ENCODE peak calls at places on chromosomes 3 and 15, in six cellular contexts. X, S, M, P, Q and T are unnamed samples. For H3K4me1, the result is how much of the 10 kb centered on the place peaks cover.

GRCh38 chr15:29121907-29122306 is 147.7 kb downstream of the NSMCE3 start:
- DNase-seq in Q (no peak), X (no peak), S (no peak), P (no peak), M (no peak), T (no peak)

GRCh38 chr3:44886561-44886960 is 12.2 kb downstream of the TGM4 start:
- DNase-seq in S (no peak), X (no peak), M (no peak), Q (no peak), P (no peak), T (no peak)

GRCh38 chr3:13671536-13672233 is 122.8 kb downstream of the FBLN2 start:
- DNase-seq in M (no peak), X (no peak), P (no peak), Q (no peak), S (no peak), T (no peak)

GRCh38 chr15:57017024-57017423 is 98.6 kb downstream of the TCF12 start:
- DNase-seq in Q (no peak), M (peak), X (no peak), S (peak), P (peak), T (no peak)

GRCh38 chr15:95799286-95800187 is 531.0 kb upstream of the NR2F2 start:
- DNase-seq in X (no peak), P (peak), S (peak), Q (no peak), M (no peak), T (no peak)

GRCh38 chr3:187025254-187025655 is 94.9 kb downstream of the ST6GAL1 start:
- DNase-seq in P (no peak), M (no peak), Q (no peak), X (no peak), S (no peak), T (no peak)

GRCh38 chr3:32977842-32978241 is 26.4 kb downstream of the CCR4 start:
- DNase-seq in S (no peak), X (no peak), Q (no peak), M (no peak), P (no peak), T (no peak)

GRCh38 chr3:169863458-169863899 is 6.3 kb downstream of the LRRC31 start:
- DNase-seq in S (peak), P (peak), X (peak), Q (peak), M (peak), T (peak)

GRCh38 chr3:122671543-122671942 is 9.1 kb upstream of the PARP14 start:
- DNase-seq in M (no peak), S (no peak), X (no peak), P (no peak), Q (no peak), T (no peak)

GRCh38 chr3:70615286-70615685 is 302.8 kb upstream of the MDFIC2 start:
- DNase-seq in Q (peak), P (no peak), S (no peak), X (no peak), M (peak), T (no peak)

GRCh38 chr3:97830627-97831026 is 8.8 kb downstream of the CRYBG3 start:
- DNase-seq in X (no peak), P (no peak), Q (no peak), S (no peak), M (no peak), T (no peak)

GRCh38 chr3:13546667-13547171 is 2.2 kb upstream of the FBLN2 start:
- DNase-seq in M (peak), X (no peak), S (peak), Q (no peak), P (peak), T (peak)

GRCh38 chr15:56844892-56845291 is 73.6 kb upstream of the TCF12 start:
- DNase-seq in Q (no peak), M (no peak), X (no peak), P (no peak), S (no peak), T (no peak)

GRCh38 chr3:50651875-50652529 is 22.7 kb upstream of the DOCK3 start:
- DNase-seq in P (no peak), X (no peak), S (no peak), Q (peak), M (peak), T (no peak)

GRCh38 chr3:86969500-86970189 is 21.3 kb downstream of the VGLL3 start:
- DNase-seq in S (peak), Q (peak), P (peak), X (no peak), M (peak), T (peak)

GRCh38 chr3:107795514-107796094 is 272.8 kb downstream of the BBX start:
- DNase-seq in S (no peak), X (no peak), P (no peak), M (no peak), Q (no peak), T (no peak)

GRCh38 chr3:119595639-119596329 is 1.9 kb upstream of the PLA1A start:
- DNase-seq in P (no peak), Q (no peak), S (no peak), X (no peak), M (no peak), T (no peak)

GRCh38 chr3:134079111-134079531 is 49.4 kb upstream of the SLCO2A1 start:
- DNase-seq in M (no peak), X (no peak), S (no peak), Q (no peak), P (no peak), T (peak)

GRCh38 chr3:121956363-121956762 is 62.2 kb downstream of the SLC15A2 start:
- DNase-seq in X (no peak), S (no peak), P (no peak), M (peak), Q (no peak), T (no peak)

GRCh38 chr15:32718822-32719716 is 1.3 kb downstream of the GREM1 start:
- DNase-seq in P (peak), X (peak), M (peak), Q (peak), S (no peak), T (no peak)

DNA sequence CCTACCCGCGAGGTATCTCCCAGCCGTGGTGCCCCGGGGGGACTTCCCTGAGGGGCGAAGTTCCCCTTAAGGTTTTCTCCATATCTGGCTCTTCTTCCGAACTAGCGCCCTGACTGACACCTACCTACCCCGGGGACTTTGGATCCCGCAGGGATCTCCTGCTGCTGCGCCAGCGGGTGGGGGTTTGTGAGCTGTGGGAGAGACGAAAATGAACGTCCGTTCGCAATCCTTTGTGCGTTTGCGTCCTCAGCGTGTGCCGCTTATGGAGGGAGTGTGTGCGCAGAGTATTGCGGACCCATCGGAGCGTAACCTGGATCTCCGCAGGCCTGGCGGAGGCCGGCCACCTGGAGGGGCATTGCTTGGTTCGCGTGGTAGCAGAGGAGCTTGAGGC is 558 bp downstream of the FBXO22 start:
- DNase-seq in P (peak), S (peak), X (peak), M (peak), Q (no peak), T (peak)
- H3K18ac ChIP-seq in P (peak), S (peak), X (peak), M (peak), Q (peak), T (peak)

GRCh38 chr3:150763841-150764483 is 993 bp upstream of the SIAH2 start:
- DNase-seq in X (peak), P (peak), Q (no peak), M (peak), S (peak), T (peak)

GRCh38 chr3:150766742-150767141 is 3.8 kb upstream of the SIAH2 start:
- DNase-seq in S (no peak), X (no peak), M (no peak), Q (no peak), P (no peak), T (no peak)

GRCh38 chr3:150763122-150763840 is at the start of gene SIAH2:
- DNase-seq in M (peak), Q (peak), P (peak), S (peak), X (peak), T (peak)

GRCh38 chr3:150765949-150766720 is 3.2 kb upstream of the SIAH2 start:
- DNase-seq in Q (no peak), M (peak), X (no peak), S (peak), P (peak), T (no peak)

GRCh38 chr3:150764607-150765366 is 1.8 kb upstream of the SIAH2 start:
- DNase-seq in P (no peak), X (no peak), Q (no peak), M (no peak), S (no peak), T (no peak)
- H3K4me1 ChIP-seq in P (under half), X (under half), Q (under half), M (under half), S (under half), T (under half)

GRCh38 chr15:34347951-34348638 is 5.0 kb downstream of the NUTM1 start:
- DNase-seq in P (no peak), Q (peak), M (no peak), S (no peak), X (no peak), T (no peak)
- H3K4me3 ChIP-seq in P (no peak), Q (no peak), M (no peak), S (no peak), X (no peak), T (no peak)

GRCh38 chr3:37135561-37135960 is 38.8 kb downstream of the LRRFIP2 start:
- DNase-seq in X (no peak), Q (no peak), P (no peak), M (no peak), S (no peak), T (no peak)
- H3K18ac ChIP-seq in X (no peak), Q (no peak), P (no peak), M (no peak), S (no peak), T (no peak)

DNA sequence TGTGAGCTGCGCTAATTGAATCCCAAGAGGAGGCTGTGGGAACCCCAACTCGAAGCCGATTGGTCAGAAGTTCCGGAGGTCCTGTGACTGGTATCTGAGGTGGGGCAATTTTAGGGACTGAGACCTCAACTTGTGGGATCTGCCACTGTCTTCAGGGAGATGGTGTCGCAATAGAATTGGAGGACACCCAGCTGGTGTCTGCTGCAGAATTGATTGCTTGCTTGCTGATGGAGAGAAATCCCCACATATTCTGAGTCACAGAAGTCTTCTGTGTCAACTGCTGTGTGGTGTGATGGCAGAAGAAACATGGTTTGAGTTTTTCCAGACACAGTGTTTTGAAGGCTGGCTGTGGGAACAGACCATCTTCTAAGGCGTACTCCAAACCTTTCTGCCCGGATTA is 99.7 kb upstream of the PLXNA1 start:
- DNase-seq in M (no peak), Q (no peak), S (peak), P (peak), X (no peak), T (no peak)
- H3K4me1 ChIP-seq in M (under half), Q (under half), S (under half), P (under half), X (under half), T (under half)

DNA sequence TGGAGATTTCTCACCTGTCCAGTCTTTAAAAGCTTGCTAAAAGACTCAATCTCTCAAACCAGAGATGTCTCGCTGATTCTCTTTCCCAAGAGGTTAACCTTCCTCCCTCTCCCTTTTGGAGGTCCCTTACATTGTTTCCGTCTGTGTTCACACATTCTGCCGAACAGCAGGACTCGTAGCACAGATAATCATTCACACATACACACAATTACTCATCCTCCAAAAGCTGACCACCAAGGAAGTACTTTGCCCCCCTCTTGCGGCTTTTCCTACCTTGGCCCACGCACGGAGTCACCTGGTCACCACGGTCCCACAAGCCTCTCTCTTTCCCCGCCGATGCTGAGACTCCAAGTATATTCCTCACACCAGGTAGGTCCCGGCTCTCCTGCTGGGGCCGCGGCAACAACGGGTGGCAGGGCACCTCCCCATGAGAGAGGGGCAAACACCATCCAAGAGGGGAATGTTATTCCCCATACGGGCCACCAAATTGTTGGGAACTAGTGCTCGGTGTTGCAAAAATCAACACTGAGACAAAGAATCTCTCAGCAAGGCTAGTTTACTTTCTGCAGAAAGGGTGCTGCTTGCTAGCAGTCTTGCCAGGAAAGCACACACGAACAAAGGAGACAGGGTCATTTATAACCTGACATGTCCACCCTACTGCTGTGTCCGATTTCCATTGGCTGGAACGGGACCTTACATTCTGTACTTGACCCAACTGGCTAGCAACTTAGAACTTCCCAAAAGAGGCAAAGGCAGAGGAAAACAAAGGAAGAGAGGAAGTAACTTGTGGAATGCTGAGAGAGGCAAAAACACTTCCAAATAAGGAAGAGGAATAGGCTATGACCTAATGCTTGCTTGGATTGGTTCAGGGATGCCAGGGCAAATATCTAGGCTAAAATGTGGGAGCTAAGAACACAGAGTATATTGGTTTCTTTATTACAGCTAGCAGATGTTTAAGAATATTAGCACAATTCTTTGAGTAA is 102.1 kb upstream of the NECTIN3 start:
- DNase-seq in X (no peak), M (peak), S (no peak), P (peak), Q (no peak), T (no peak)
- H3K4me3 ChIP-seq in X (no peak), M (no peak), S (no peak), P (peak), Q (peak), T (no peak)